ENCODE peak calls at places on chromosome 7, in four cellular contexts. E, B, X and T are unnamed samples.

GRCh38 chr7:125383324-125383723 is 453.7 kb upstream of the POT1 start:
- DNase-seq in E (no peak), B (no peak), X (no peak), T (no peak)

GRCh38 chr7:130960208-130960988 is 226.4 kb upstream of the KLF14 start:
- DNase-seq in X (peak), E (no peak), B (no peak), T (no peak)

GRCh38 chr7:85595639-85596268 is 408.9 kb upstream of the SEMA3D start:
- DNase-seq in E (no peak), X (no peak), B (no peak), T (no peak)

GRCh38 chr7:103074519-103075336 is at the start of the genes ARMC10 and FBXL13:
- DNase-seq in E (peak), X (peak), B (peak), T (peak)

GRCh38 chr7:30200591-30200990 is 65.8 kb downstream of the MTURN start:
- DNase-seq in E (no peak), B (no peak), X (no peak), T (no peak)

GRCh38 chr7:137987563-137987962 is 14.3 kb downstream of the CREB3L2 start:
- DNase-seq in B (no peak), X (no peak), E (no peak), T (no peak)

GRCh38 chr7:109206196-109206595 is 636.5 kb downstream of the DNAJB9 start:
- DNase-seq in X (no peak), B (no peak), E (no peak), T (no peak)

GRCh38 chr7:23864984-23865383 is 155.0 kb downstream of the STK31 start:
- DNase-seq in B (no peak), E (no peak), X (no peak), T (no peak)

GRCh38 chr7:32335107-32335506 is 155.1 kb downstream of the LSM5 start:
- DNase-seq in E (no peak), B (no peak), X (no peak), T (no peak)

GRCh38 chr7:51316262-51316665 is 345 bp downstream of the COBL start:
- DNase-seq in B (peak), X (no peak), E (peak), T (peak)

GRCh38 chr7:157482517-157483120 is 145.8 kb downstream of the DNAJB6 start:
- DNase-seq in E (no peak), B (no peak), X (no peak), T (no peak)

GRCh38 chr7:123660514-123661354 is 5.1 kb downstream of the LMOD2 start:
- DNase-seq in X (no peak), B (no peak), E (no peak), T (no peak)

GRCh38 chr7:71735961-71736556 is 604.1 kb downstream of the GALNT17 start:
- DNase-seq in X (peak), E (peak), B (peak), T (peak)

GRCh38 chr7:47256016-47256415 is 325.9 kb downstream of the TNS3 start:
- DNase-seq in E (no peak), X (no peak), B (no peak), T (no peak)

GRCh38 chr7:98559958-98560357 is 57.1 kb upstream of the NPTX2 start:
- DNase-seq in B (no peak), X (no peak), E (no peak), T (no peak)

GRCh38 chr7:116354546-116355422 is 144.4 kb downstream of the TES start:
- DNase-seq in B (peak), E (peak), X (no peak), T (peak)

GRCh38 chr7:116351966-116352365 is 141.6 kb downstream of the TES start:
- DNase-seq in B (no peak), E (no peak), X (no peak), T (no peak)

GRCh38 chr7:116353614-116354013 is 143.3 kb downstream of the TES start:
- DNase-seq in X (no peak), E (peak), B (no peak), T (no peak)

GRCh38 chr7:116355423-116355765 is 144.1 kb upstream of the CAV2 start:
- DNase-seq in B (no peak), E (no peak), X (no peak), T (no peak)

DNA sequence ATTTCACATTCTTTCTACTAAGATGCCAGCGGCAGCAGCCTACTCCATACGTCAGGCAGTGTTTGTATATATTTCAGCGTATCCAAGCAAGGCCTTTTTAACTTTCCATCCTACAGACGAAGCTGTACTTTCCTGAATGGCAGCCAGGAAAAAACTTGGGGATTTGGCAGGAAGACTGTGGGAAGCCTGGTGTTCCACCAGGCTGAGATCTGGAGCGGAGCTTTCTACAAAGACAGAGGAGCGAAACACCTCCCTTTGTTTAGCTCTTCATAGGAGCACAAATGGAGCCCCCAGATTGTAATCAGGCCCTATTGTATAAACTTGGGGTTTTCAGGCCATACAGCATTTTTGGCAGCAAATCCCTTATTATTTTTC is 143.8 kb downstream of the TES start:
- DNase-seq in B (no peak), E (peak), X (no peak), T (no peak)
- TF ChIP-seq CTCF in B (no peak), E (peak), X (no peak), T (no peak)

GRCh38 chr7:42224391-42225003 is 12.5 kb downstream of the GLI3 start:
- DNase-seq in X (no peak), B (peak), E (no peak), T (no peak)
- TF ChIP-seq CTCF in X (no peak), B (no peak), E (no peak), T (no peak)

GRCh38 chr7:101629171-101629570 is at the start of gene MYL10:
- DNase-seq in E (no peak), B (no peak), X (no peak), T (no peak)
- TF ChIP-seq CTCF in E (no peak), B (no peak), X (no peak), T (no peak)

GRCh38 chr7:2321020-2321419 is 6.8 kb upstream of the SNX8 start:
- DNase-seq in X (no peak), B (no peak), E (no peak), T (no peak)
- TF ChIP-seq CTCF in X (no peak), B (no peak), E (no peak), T (no peak)